ENCODE peak calls at places on chromosomes 1 and 21, in ten cellular contexts. K, H, W, L, E, Z, M, N, O and B are unnamed samples.

GRCh38 chr21:45945868-45946210 is 35.7 kb upstream of the COL6A1 start:
- DNase-seq in W (no peak), Z (no peak), L (no peak), K (no peak), M (no peak), E (no peak), H (no peak), O (no peak), N (no peak), B (no peak)

GRCh38 chr1:22846453-22846852 is 126.2 kb downstream of the LACTBL1 start:
- DNase-seq in K (no peak), O (no peak), Z (no peak), H (no peak), W (no peak), N (no peak), M (no peak), L (no peak), E (no peak), B (no peak)

GRCh38 chr1:39943471-39944290 is 11.3 kb upstream of the MFSD2A start:
- DNase-seq in Z (no peak), K (no peak), O (no peak), L (no peak), W (no peak), E (no peak), H (no peak), N (no peak), M (no peak), B (no peak)

GRCh38 chr1:207050428-207050767 is 610 bp downstream of the YOD1 start:
- DNase-seq in W (no peak), N (no peak), M (no peak), Z (no peak), K (no peak), L (no peak), H (no peak), O (no peak), E (no peak), B (no peak)

GRCh38 chr1:206694551-206695124 is 9.9 kb downstream of the MAPKAPK2 start:
- DNase-seq in Z (no peak), H (no peak), K (no peak), M (no peak), W (no peak), N (no peak), E (no peak), O (no peak), L (no peak), B (no peak)

GRCh38 chr21:38352536-38353219 is 95.9 kb downstream of the KCNJ15 start:
- DNase-seq in Z (peak; percentile 33), H (peak; percentile 28), N (peak; percentile 3), K (peak; percentile 70), M (peak; percentile 66), L (peak; percentile 81), O (peak; percentile 56), W (peak; percentile 47), E (peak; percentile 45), B (peak; percentile 77)

GRCh38 chr1:246629030-246629429 is 62.8 kb downstream of the CNST start:
- DNase-seq in N (no peak), E (no peak), K (no peak), L (no peak), W (no peak), O (no peak), M (no peak), Z (no peak), H (no peak), B (no peak)

GRCh38 chr1:8200317-8201115 is 117.4 kb upstream of the SLC45A1 start:
- DNase-seq in Z (no peak), W (no peak), E (no peak), O (no peak), K (no peak), L (no peak), N (no peak), M (no peak), H (no peak), B (peak; percentile 66)